ENCODE peak calls at places on chromosomes 6 and 20, in ten cellular contexts. V is nephron progenitor cell; P is CD8-positive, alpha-beta T cell; A is RWPE1; S is HFFc6; Y is fibroblast of villous mesenchyme; Z is neural progenitor cell; X is A673; O is cardiac muscle cell; M is GM12865. J is an unnamed sample.

GRCh38 chr6:41932378-41932777 is 9.2 kb downstream of the CCND3 start:
- DNase-seq in Z (no peak), S (no peak), M (no peak), X (no peak), O (no peak), Y (no peak), V (no peak), P (no peak), A (no peak), J (no peak)

GRCh38 chr20:58604410-58604881 is 46.6 kb upstream of the STX16 start:
- DNase-seq in Z (no peak), V (no peak), Y (peak), M (no peak), S (peak), X (no peak), A (no peak), P (no peak), O (no peak), J (no peak)

GRCh38 chr20:37344506-37345338 is 1.2 kb upstream of the SRC start:
- DNase-seq in A (no peak), Z (no peak), V (no peak), M (no peak), Y (peak), S (no peak), O (no peak), X (no peak), P (no peak), J (no peak)

GRCh38 chr6:89100114-89100513 is 17.8 kb downstream of the SRSF12 start:
- DNase-seq in P (no peak), V (no peak), A (no peak), X (no peak), M (no peak), Z (no peak), O (no peak), S (no peak), Y (no peak), J (no peak)

GRCh38 chr6:68640506-68640875 is 5.4 kb downstream of the ADGRB3 start:
- DNase-seq in M (no peak), V (no peak), P (no peak), Y (no peak), X (no peak), A (no peak), S (no peak), O (no peak), Z (no peak), J (no peak)

GRCh38 chr6:137349856-137350830 is 131.0 kb upstream of the IFNGR1 start:
- DNase-seq in S (no peak), V (no peak), Z (no peak), M (no peak), A (no peak), X (no peak), O (no peak), Y (no peak), P (no peak), J (no peak)

GRCh38 chr20:4602297-4602631 is 119.4 kb upstream of the PRND start:
- DNase-seq in A (no peak), Y (peak), S (peak), M (no peak), X (no peak), V (no peak), P (no peak), O (no peak), Z (no peak), J (no peak)

GRCh38 chr20:3813758-3814581 is 6.4 kb upstream of the AP5S1 start:
- DNase-seq in M (no peak), A (no peak), V (no peak), X (no peak), P (no peak), S (no peak), O (no peak), Z (no peak), Y (no peak), J (no peak)

GRCh38 chr20:47927944-47928343 is 142.7 kb upstream of the SULF2 start:
- DNase-seq in M (no peak), S (no peak), Y (peak), Z (no peak), A (peak), P (no peak), X (no peak), V (no peak), O (no peak), J (no peak)

GRCh38 chr20:12660918-12661317 is 347.9 kb upstream of the SPTLC3 start:
- DNase-seq in X (peak), P (no peak), S (no peak), M (no peak), Y (peak), A (no peak), V (peak), O (no peak), Z (peak), J (no peak)

GRCh38 chr6:97850458-97851218 is 567.6 kb upstream of the MMS22L start:
- DNase-seq in O (peak), M (no peak), P (no peak), S (no peak), Z (peak), Y (peak), V (no peak), X (peak), A (peak), J (no peak)

GRCh38 chr6:166619912-166620311 is 7.1 kb downstream of the RPS6KA2 start:
- DNase-seq in M (no peak), X (peak), A (peak), Z (no peak), Y (peak), O (peak), S (peak), P (no peak), V (no peak), J (no peak)

GRCh38 chr6:36735110-36735971 is 37.7 kb downstream of the RAB44 start:
- DNase-seq in Z (no peak), P (no peak), A (no peak), X (no peak), O (peak), Y (peak), M (peak), V (no peak), S (peak), J (no peak)

GRCh38 chr6:32625137-32625536 is 12.1 kb upstream of the HLA-DQA1 start:
- DNase-seq in Z (no peak), M (no peak), A (no peak), S (no peak), X (no peak), O (no peak), V (no peak), Y (no peak), P (no peak), J (no peak)

GRCh38 chr6:32621372-32621771 is 15.8 kb upstream of the HLA-DQA1 start:
- DNase-seq in P (no peak), Y (no peak), A (no peak), M (no peak), Z (no peak), O (no peak), S (no peak), X (no peak), V (no peak), J (no peak)

GRCh38 chr6:32623693-32624092 is 13.5 kb upstream of the HLA-DQA1 start:
- DNase-seq in S (no peak), Y (no peak), P (no peak), Z (no peak), V (no peak), M (peak), O (no peak), X (no peak), A (no peak), J (no peak)

GRCh38 chr6:32624565-32624964 is 12.6 kb upstream of the HLA-DQA1 start:
- DNase-seq in V (no peak), X (no peak), P (no peak), Y (no peak), M (no peak), S (no peak), Z (no peak), O (no peak), A (no peak), J (no peak)

DNA sequence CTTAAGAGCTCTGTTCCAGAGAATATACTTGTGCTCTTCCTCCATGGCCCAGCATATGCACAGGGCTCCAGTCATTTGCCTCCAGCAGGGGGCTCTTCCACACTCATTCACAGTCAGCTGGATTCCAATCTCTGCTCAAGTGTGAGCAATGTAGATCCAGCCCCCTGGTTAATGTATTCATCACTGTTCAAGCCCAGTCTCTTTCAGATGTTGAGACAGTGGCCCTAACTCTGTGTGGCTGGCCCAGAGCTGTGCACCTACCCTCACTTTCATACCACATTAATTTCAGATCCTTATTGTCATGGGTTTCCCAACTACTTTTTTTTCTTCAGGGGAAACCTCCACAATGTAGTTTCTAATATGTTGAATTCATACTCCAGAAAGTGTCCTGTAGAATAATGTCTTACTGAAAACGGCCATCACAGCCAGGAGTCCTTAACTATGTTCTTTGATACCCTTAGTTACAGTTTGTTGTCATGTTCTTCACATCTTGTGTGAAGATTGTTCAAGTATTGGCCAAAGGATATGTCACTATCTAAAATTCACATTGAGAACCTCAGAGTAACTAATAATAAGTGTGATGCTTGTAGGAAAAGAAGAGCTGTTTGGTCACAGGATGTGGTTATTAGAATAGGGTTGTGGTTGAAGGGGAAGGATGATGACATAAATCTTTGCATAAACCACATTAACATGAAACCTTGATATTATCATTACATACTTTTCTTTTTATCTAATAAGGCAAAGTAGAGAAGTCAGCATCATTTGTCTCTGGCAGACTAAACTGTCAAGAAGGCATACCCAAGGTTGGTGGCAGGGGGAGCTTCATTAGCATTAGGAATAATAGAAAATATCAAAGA is 14.4 kb upstream of the HLA-DQA1 start:
- DNase-seq in Z (peak), X (peak), A (peak), P (peak), O (peak), M (peak), V (peak), Y (peak), S (peak), J (peak)
- TF ChIP-seq CTCF in Z (peak), X (peak), A (peak), P (peak), O (peak), M (peak), V (peak), Y (peak), S (peak), J (no peak)

GRCh38 chr6:4167123-4167522 is 31.7 kb upstream of the ECI2 start:
- DNase-seq in V (no peak), S (no peak), P (no peak), O (no peak), M (no peak), Y (no peak), Z (no peak), A (no peak), X (no peak), J (no peak)

GRCh38 chr6:4164456-4164855 is 29.1 kb upstream of the ECI2 start:
- DNase-seq in V (no peak), A (no peak), X (no peak), O (no peak), P (no peak), Y (no peak), Z (no peak), M (no peak), S (no peak), J (no peak)

GRCh38 chr6:4164043-4164442 is 28.7 kb upstream of the ECI2 start:
- DNase-seq in Y (no peak), Z (no peak), X (no peak), O (no peak), V (no peak), P (no peak), M (no peak), S (no peak), A (no peak), J (no peak)

GRCh38 chr6:4163408-4163807 is 28.0 kb upstream of the ECI2 start:
- DNase-seq in S (no peak), A (no peak), Y (no peak), Z (no peak), M (no peak), P (no peak), O (no peak), V (no peak), X (no peak), J (no peak)

DNA sequence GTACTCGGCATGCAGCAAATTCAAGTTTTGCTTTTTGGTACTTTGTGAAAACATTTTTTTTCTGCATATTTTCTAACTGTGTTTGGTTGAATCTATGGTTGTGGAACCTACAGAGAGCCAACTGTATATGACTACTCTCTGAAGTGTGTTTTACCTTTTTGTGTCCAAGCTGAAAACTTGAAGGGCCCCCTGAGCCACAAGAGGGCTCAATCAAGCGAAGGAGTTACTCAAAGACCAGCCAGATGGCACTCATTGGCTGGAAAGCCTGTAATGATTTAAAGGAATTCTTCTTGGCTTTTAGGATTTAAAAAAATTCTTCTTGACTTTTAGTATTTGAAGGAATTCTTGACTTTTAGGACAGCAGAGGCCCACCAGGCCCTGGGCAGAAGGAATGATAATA is 27.0 kb upstream of the ECI2 start:
- DNase-seq in S (no peak), Y (no peak), V (no peak), A (no peak), M (no peak), O (no peak), Z (peak), P (no peak), X (no peak), J (no peak)
- TF ChIP-seq CTCF in S (peak), Y (no peak), V (no peak), A (no peak), M (no peak), O (peak), Z (peak), P (no peak), X (no peak), J (no peak)

GRCh38 chr6:119207327-119207726 is 128.9 kb upstream of the FAM184A start:
- DNase-seq in M (no peak), X (no peak), A (no peak), Z (no peak), O (no peak), S (no peak), P (no peak), V (no peak), Y (no peak), J (no peak)

GRCh38 chr6:119207973-119208725 is 129.7 kb upstream of the FAM184A start:
- DNase-seq in A (no peak), V (no peak), P (no peak), Y (peak), O (peak), S (no peak), X (peak), Z (no peak), M (no peak), J (no peak)

GRCh38 chr6:119205911-119206617 is 127.6 kb upstream of the FAM184A start:
- DNase-seq in S (no peak), Z (no peak), A (no peak), M (peak), V (no peak), O (no peak), P (no peak), Y (no peak), X (no peak), J (no peak)

GRCh38 chr6:119210596-119210995 is 132.1 kb upstream of the FAM184A start:
- DNase-seq in Z (no peak), Y (peak), S (no peak), P (no peak), O (peak), V (no peak), M (no peak), A (no peak), X (no peak), J (no peak)

DNA sequence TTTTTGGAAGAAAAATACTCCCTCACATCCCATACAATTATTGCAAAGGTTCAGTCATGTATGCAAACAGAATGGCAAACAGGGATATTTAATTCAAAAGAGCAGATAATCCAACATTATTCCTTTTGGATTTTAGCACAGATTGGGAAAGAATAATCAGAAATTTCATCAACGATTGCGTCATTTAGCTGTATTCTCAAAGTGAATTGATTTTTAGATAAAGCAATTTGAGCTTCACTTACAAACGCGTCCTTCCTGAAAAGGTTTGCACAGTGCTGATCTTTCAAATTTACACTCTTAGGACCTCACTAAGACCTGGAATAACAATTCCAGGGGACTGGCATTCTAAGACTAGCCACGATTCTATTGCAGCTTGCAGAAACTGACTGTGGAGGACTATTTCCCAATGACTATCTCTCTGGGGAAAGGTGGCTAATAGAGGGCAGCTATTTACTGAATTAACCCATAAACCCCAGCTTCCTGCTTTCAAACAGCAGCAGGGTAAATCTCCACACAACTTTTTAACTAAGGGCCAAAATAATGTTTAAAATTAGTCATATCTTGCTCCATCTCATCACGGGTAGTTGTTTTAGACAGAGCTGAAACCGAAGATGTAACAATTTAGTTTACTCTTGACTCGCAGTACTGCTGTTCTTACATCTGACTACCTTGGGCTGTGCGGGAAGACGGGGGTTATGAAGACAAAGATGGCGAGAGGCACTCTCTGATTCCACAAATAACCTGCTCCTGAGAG is 131.2 kb upstream of the FAM184A start:
- DNase-seq in O (peak), M (peak), X (peak), A (no peak), P (no peak), Y (peak), S (no peak), V (no peak), Z (no peak), J (no peak)
- TF ChIP-seq CTCF in O (no peak), M (no peak), X (no peak), A (no peak), P (no peak), Y (no peak), S (no peak), V (no peak), Z (no peak), J (no peak)

GRCh38 chr20:6121504-6121903 is 1.3 kb downstream of the FERMT1 start:
- DNase-seq in V (no peak), A (no peak), Z (no peak), O (no peak), M (no peak), Y (no peak), X (no peak), S (no peak), P (no peak), J (no peak)
- TF ChIP-seq CTCF in V (no peak), A (no peak), Z (no peak), O (no peak), M (no peak), Y (no peak), X (no peak), S (no peak), P (no peak), J (no peak)

GRCh38 chr20:22515264-22515663 is 69.1 kb downstream of the FOXA2 start:
- DNase-seq in A (no peak), Z (no peak), S (no peak), O (no peak), Y (no peak), X (no peak), M (no peak), P (no peak), V (no peak), J (no peak)

GRCh38 chr20:22513574-22513973 is 70.8 kb downstream of the FOXA2 start:
- DNase-seq in V (no peak), S (no peak), X (no peak), A (no peak), Y (no peak), Z (no peak), P (no peak), O (no peak), M (no peak), J (no peak)

GRCh38 chr20:22511943-22512910 is 72.1 kb downstream of the FOXA2 start:
- DNase-seq in M (no peak), X (no peak), P (no peak), O (peak), Z (peak), V (no peak), S (no peak), Y (peak), A (peak), J (no peak)

GRCh38 chr20:22509090-22509938 is 75.1 kb downstream of the FOXA2 start:
- DNase-seq in Y (no peak), X (no peak), O (no peak), Z (no peak), S (no peak), P (no peak), M (no peak), A (no peak), V (no peak), J (no peak)

DNA sequence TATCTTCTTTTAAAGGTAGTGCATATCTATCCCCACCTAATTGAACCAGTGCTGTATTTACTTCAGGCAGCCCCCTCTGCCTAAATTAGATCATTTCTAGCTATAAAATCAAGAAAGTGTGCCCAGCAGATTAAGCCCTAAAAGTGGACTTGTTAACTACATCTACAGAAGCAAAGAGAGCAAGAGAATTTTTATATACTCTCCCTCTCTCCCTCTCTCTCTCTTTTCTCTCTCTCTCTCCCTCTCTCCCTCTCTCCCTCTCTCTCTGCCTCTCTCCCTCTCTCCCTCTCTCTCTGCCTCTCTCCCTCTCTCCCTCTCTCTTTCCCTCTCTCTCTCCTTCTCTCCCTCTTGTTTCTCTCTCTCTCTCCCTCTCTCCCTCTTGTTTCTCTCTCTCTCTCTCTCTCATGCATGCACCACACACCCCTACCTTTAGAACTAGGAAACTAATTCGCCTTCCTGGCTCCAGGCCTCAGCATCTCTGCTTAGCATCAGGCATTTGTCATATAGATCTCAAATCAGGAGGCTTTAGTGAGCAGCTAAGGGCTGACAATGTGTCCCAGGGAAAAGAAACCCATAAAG is 71.4 kb downstream of the FOXA2 start:
- DNase-seq in Z (no peak), V (no peak), P (no peak), X (no peak), O (no peak), Y (no peak), S (no peak), A (no peak), M (no peak), J (no peak)
- TF ChIP-seq CTCF in Z (no peak), V (no peak), P (no peak), X (no peak), O (no peak), Y (no peak), S (no peak), A (no peak), M (no peak), J (no peak)

GRCh38 chr6:7050099-7050498 is 57.7 kb upstream of the RREB1 start:
- DNase-seq in O (no peak), S (no peak), P (no peak), Y (no peak), X (no peak), A (no peak), Z (no peak), M (no peak), V (no peak), J (no peak)

GRCh38 chr6:7053125-7053784 is 54.5 kb upstream of the RREB1 start:
- DNase-seq in O (no peak), X (no peak), S (no peak), Z (peak), V (no peak), P (no peak), M (no peak), Y (no peak), A (no peak), J (no peak)

GRCh38 chr6:7051780-7052440 is 55.9 kb upstream of the RREB1 start:
- DNase-seq in S (no peak), M (peak), A (no peak), O (peak), Z (peak), P (peak), X (peak), V (peak), Y (no peak), J (peak)

GRCh38 chr6:7050911-7051779 is 56.6 kb upstream of the RREB1 start:
- DNase-seq in A (peak), S (peak), Z (peak), M (peak), P (no peak), Y (peak), X (peak), O (peak), V (peak), J (no peak)

GRCh38 chr6:7052441-7052936 is 55.3 kb upstream of the RREB1 start:
- DNase-seq in P (no peak), X (peak), M (no peak), Y (peak), A (no peak), V (peak), O (peak), Z (peak), S (peak), J (no peak)
- TF ChIP-seq CTCF in P (no peak), X (no peak), M (no peak), Y (no peak), A (no peak), V (no peak), O (no peak), Z (no peak), S (no peak), J (no peak)

GRCh38 chr6:122749451-122750050 is 30.0 kb upstream of the FABP7 start:
- DNase-seq in O (no peak), V (no peak), X (no peak), A (no peak), P (no peak), S (no peak), Y (peak), Z (no peak), M (no peak), J (no peak)
- TF ChIP-seq CTCF in O (no peak), V (no peak), X (no peak), A (no peak), P (no peak), S (no peak), Y (no peak), Z (no peak), M (no peak), J (no peak)

J was measured in activated B cell treated with CpG ODN at 0.5 μM for 24 hours.